ENCODE peak calls at places on chromosomes 6 and 20, in four cellular contexts. C is HCT116, F is A549, L is K562. X is an unnamed sample.
A peak's percentile ranks its signal among the peaks of the same experiment; 100 is the strongest.

GRCh38 chr6:12875061-12875460 is 158.5 kb downstream of the PHACTR1 start:
- DNase-seq in C (no peak), F (no peak), L (no peak), X (no peak)

GRCh38 chr6:20706293-20707165 is 172.3 kb downstream of the CDKAL1 start:
- DNase-seq in C (peak; percentile 7), F (no peak), L (no peak), X (no peak)

GRCh38 chr20:51428451-51429143 is 113.9 kb downstream of the NFATC2 start:
- DNase-seq in C (no peak), F (no peak), L (no peak), X (no peak)

GRCh38 chr6:43461936-43462335 is 6.6 kb upstream of the DLK2 start:
- DNase-seq in C (no peak), F (no peak), L (no peak), X (no peak)

GRCh38 chr6:125670586-125670985 is 78.8 kb upstream of the HEY2 start:
- DNase-seq in C (no peak), F (no peak), L (no peak), X (no peak)

GRCh38 chr20:58449703-58450138 is 60.7 kb downstream of the VAPB start:
- DNase-seq in C (no peak), F (no peak), L (no peak), X (no peak)

GRCh38 chr20:33732166-33732970 is 572 bp downstream of the ZNF341 start:
- DNase-seq in C (peak; percentile 57), F (peak; percentile 18), L (peak; percentile 84), X (no peak)

GRCh38 chr6:88165877-88166492 is at the start of gene CNR1:
- DNase-seq in C (no peak), F (peak; percentile 3), L (peak; percentile 14), X (no peak)

GRCh38 chr6:163897030-163897429 is 482.5 kb downstream of the QKI start:
- DNase-seq in C (no peak), F (no peak), L (no peak), X (no peak)

GRCh38 chr20:62897666-62898065 is 28.6 kb downstream of the DIDO1 start:
- DNase-seq in C (no peak), F (no peak), L (no peak), X (no peak)

GRCh38 chr6:118685823-118686449 is 34.5 kb upstream of the CEP85L start:
- DNase-seq in C (no peak), F (no peak), L (no peak), X (no peak)

GRCh38 chr6:92647630-92648029 is 771.7 kb downstream of the EPHA7 start:
- DNase-seq in C (no peak), F (no peak), L (no peak), X (no peak)

GRCh38 chr6:11364971-11365397 is 132.5 kb upstream of the NEDD9 start:
- DNase-seq in C (no peak), F (no peak), L (no peak), X (no peak)

GRCh38 chr6:36997811-36998722 is 7.4 kb upstream of the FGD2 start:
- DNase-seq in C (no peak), F (no peak), L (no peak), X (no peak)

GRCh38 chr6:36544228-36544627 is 3.1 kb downstream of the STK38 start:
- DNase-seq in C (no peak), F (no peak), L (no peak), X (no peak)

GRCh38 chr20:4444404-4444803 is 277.3 kb upstream of the PRND start:
- DNase-seq in C (no peak), F (no peak), L (no peak), X (no peak)

GRCh38 chr20:14093652-14094051 is 98.3 kb downstream of the MACROD2 start:
- DNase-seq in C (no peak), F (no peak), L (no peak), X (no peak)

GRCh38 chr6:2231438-2231837 is 14.0 kb downstream of the GMDS start:
- DNase-seq in C (no peak), F (no peak), L (no peak), X (no peak)

GRCh38 chr6:42100029-42100901 is 42.2 kb downstream of the C6orf132 start:
- DNase-seq in C (no peak), F (no peak), L (peak; percentile 65), X (no peak)

GRCh38 chr6:46815130-46815529 is 21.9 kb downstream of the MEP1A start:
- DNase-seq in C (peak; percentile 2), F (no peak), L (no peak), X (no peak)

GRCh38 chr6:109420751-109421150 is 19.7 kb downstream of the PPIL6 start:
- DNase-seq in C (no peak), F (no peak), L (no peak), X (no peak)

GRCh38 chr20:4445331-4445730 is 276.4 kb upstream of the PRND start:
- DNase-seq in C (no peak), F (no peak), L (no peak), X (no peak)

DNA sequence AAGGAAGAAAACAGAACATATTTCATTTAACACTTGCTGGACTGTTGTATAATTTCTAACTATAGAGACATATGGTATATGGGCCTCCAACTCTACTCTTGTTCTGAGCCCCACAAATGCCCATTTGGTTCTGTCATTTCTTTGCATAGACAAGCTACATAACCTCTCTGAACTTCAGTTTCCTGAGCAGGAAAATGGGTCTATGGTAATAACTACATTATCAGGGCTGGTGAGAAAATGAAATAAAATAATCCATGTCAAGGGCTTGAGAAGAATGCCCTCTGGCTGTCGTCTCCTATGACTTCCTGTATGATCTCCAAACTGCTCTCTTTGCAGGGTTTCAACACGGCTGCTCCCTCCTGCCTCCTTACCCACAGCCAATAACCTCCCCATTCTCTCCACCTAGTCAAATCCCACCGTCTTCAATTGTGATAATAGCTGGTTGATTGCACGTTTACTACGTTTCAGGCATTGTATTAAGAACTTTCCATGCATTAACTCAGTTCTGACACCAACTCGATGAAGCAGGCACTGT is 12.0 kb downstream of the ZCCHC3 start:
- DNase-seq in C (no peak), F (no peak), L (no peak), X (no peak)
- TF ChIP-seq CTCF in C (no peak), F (no peak), L (no peak), X (no peak)

GRCh38 chr6:138454976-138455706 is 44.2 kb downstream of the NHSL1 start:
- DNase-seq in C (peak; percentile 58), F (peak; percentile 8), L (no peak), X (no peak)

GRCh38 chr6:138455746-138456392 is 43.4 kb downstream of the NHSL1 start:
- DNase-seq in C (peak; percentile 87), F (no peak), L (no peak), X (no peak)

GRCh38 chr6:138451043-138451442 is 47.0 kb downstream of the HEBP2 start:
- DNase-seq in C (no peak), F (no peak), L (no peak), X (no peak)

GRCh38 chr6:138446821-138447220 is 42.8 kb downstream of the HEBP2 start:
- DNase-seq in C (no peak), F (no peak), L (no peak), X (no peak)

GRCh38 chr6:138450445-138450844 is 46.4 kb downstream of the HEBP2 start:
- DNase-seq in C (no peak), F (no peak), L (no peak), X (no peak)
- TF ChIP-seq REST in C (no peak), F (no peak), L (no peak), X (no peak)

GRCh38 chr6:15108383-15108715 is 137.5 kb upstream of the JARID2 start:
- DNase-seq in C (no peak), F (no peak), L (no peak), X (no peak)

GRCh38 chr6:15113587-15113986 is 132.3 kb upstream of the JARID2 start:
- DNase-seq in C (no peak), F (no peak), L (no peak), X (no peak)

GRCh38 chr6:15107644-15108382 is 138.1 kb upstream of the JARID2 start:
- DNase-seq in C (no peak), F (no peak), L (no peak), X (no peak)

GRCh38 chr6:15109338-15110090 is 136.4 kb upstream of the JARID2 start:
- DNase-seq in C (no peak), F (no peak), L (no peak), X (no peak)

GRCh38 chr6:15110721-15111354 is 135.0 kb upstream of the JARID2 start:
- DNase-seq in C (no peak), F (no peak), L (no peak), X (no peak)
- TF ChIP-seq CTCF in C (no peak), F (no peak), L (no peak), X (no peak)

GRCh38 chr6:97882755-97883154 is 599.7 kb upstream of the MMS22L start:
- DNase-seq in C (no peak), F (no peak), L (no peak), X (no peak)

GRCh38 chr6:97885844-97886243 is 602.8 kb upstream of the MMS22L start:
- DNase-seq in C (no peak), F (no peak), L (no peak), X (no peak)

DNA sequence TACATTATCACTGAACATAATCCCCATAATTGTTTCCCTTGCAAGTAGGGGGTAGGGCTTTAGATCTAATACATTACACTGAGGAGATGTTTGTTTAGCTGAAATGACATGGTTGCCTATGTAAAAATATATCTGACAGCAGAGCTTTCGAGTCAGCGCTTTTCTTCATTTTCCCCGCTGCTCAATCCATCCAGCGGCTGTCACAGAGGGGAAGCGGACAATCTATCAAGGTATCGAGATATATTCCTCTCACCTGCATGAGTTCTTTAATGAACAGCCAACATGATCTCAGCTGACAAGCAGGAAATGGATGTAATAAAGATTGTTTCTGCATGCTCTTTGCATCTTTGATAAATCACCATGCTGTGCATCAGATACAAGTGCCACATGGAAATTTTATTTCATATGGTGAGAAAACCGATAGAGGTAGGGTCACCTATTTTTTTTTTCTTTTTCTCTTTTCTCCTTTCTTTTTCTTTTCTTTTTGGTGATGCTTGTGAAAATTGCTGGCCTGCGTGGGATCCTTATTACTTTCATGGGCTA is 602.3 kb upstream of the MMS22L start:
- DNase-seq in C (no peak), F (no peak), L (no peak), X (no peak)
- TF ChIP-seq REST in C (no peak), F (no peak), L (no peak), X (no peak)

DNA sequence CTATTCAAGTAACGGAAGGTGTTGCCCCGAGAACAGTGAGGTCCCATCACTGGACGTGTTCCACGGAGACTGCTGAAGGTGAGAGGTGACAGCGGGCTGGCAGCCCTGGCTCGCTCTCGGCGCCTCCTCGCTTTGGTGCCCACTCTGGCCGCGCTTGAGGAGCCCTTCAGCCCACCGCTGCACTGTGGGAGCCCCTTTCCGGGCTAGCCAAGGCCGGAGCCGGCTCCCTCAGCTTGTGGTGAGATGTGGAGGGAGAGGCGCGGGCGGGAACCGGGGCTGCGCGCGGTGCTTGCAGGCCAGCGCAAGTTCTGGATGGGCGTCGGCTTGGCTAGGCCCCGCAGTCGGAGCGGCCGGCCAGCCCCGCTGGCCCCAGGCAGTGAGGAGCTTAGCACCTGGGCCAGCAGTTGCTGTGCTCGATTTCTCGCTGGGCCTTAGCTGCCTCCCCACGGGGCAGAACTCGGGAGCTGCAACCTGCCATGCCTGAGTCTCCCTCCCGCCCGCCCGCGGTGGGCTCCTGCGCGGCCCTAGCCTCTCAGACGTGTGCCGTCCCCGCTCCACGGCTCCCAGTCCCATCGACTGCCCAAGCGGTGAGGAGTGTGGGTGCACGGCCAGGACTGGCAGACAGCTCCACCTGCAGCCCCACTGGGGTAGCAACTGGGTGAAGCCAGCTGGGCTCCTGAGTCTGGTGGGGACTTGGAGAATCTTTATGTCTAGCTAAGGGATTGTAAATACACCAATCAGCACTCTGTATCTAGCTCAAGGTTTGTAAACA is 77.6 kb downstream of the RNF182 start:
- DNase-seq in C (peak; percentile 16), F (no peak), L (no peak), X (no peak)
- TF ChIP-seq CTCF in C (peak; percentile 24), F (no peak), L (no peak), X (no peak)